ENCODE peak calls at places on chromosomes 5 and 9, in nine cellular contexts. Q is colonic mucosa, J is GM23338, R is omental fat pad, T is psoas muscle, G is body of pancreas, U is GM12864, I is brain microvascular endothelial cell, B is ovary. P is an unnamed sample.

GRCh38 chr5:115842089-115842881 is 550 bp downstream of the AP3S1 start:
- DNase-seq in G (no peak), B (no peak), U (peak; percentile 26), I (no peak), J (peak; percentile 75), T (no peak), R (no peak), Q (peak; percentile 32), P (no peak)

GRCh38 chr5:777756-778161 is 6.8 kb downstream of the ZDHHC11B start:
- DNase-seq in J (no peak), R (no peak), B (no peak), Q (no peak), T (peak; percentile 30), I (no peak), G (no peak), U (no peak), P (peak; percentile 56)

GRCh38 chr9:130639866-130640555 is 24.4 kb upstream of the PRDM12 start:
- DNase-seq in G (no peak), T (no peak), U (no peak), I (no peak), Q (no peak), J (no peak), B (no peak), R (no peak), P (no peak)

GRCh38 chr5:149581192-149581861 is at the start of gene ARHGEF37:
- DNase-seq in Q (peak; percentile 93), J (peak; percentile 71), G (peak; percentile 91), B (peak; percentile 89), T (peak; percentile 86), R (peak; percentile 57), I (no peak), U (no peak), P (peak; percentile 92)

GRCh38 chr9:136084191-136084944 is 10.7 kb downstream of the NACC2 start:
- DNase-seq in U (no peak), I (no peak), Q (no peak), R (no peak), J (no peak), G (no peak), T (no peak), B (no peak), P (no peak)

GRCh38 chr5:55440188-55440646 is 94.5 kb downstream of the PLPP1 start:
- DNase-seq in R (no peak), Q (no peak), G (no peak), B (no peak), U (no peak), T (no peak), I (peak; percentile 68), J (peak; percentile 43), P (no peak)

GRCh38 chr9:3434594-3434993 is 91.2 kb downstream of the RFX3 start:
- DNase-seq in T (no peak), U (no peak), J (no peak), G (no peak), I (no peak), R (no peak), B (no peak), Q (no peak), P (no peak)

GRCh38 chr9:33159760-33160127 is 7.4 kb downstream of the B4GALT1 start:
- DNase-seq in U (no peak), J (no peak), I (peak; percentile 91), B (no peak), Q (peak; percentile 54), G (no peak), R (no peak), T (peak; percentile 55), P (peak; percentile 66)

GRCh38 chr5:8576178-8576577 is 707.2 kb downstream of the MTRR start:
- DNase-seq in Q (no peak), R (no peak), J (peak; percentile 20), B (no peak), I (no peak), G (no peak), U (no peak), T (no peak), P (no peak)

GRCh38 chr9:92138157-92138959 is 23.1 kb upstream of the SPTLC1 start:
- DNase-seq in I (peak; percentile 43), G (peak; percentile 65), Q (peak; percentile 55), R (peak; percentile 57), B (peak; percentile 81), T (peak; percentile 74), U (no peak), J (peak; percentile 89), P (peak; percentile 66)

GRCh38 chr9:111730937-111731567 is 63.7 kb downstream of the SHOC1 start:
- DNase-seq in B (no peak), T (no peak), I (peak; percentile 40), J (no peak), R (no peak), Q (no peak), U (no peak), G (no peak), P (no peak)

GRCh38 chr5:1190915-1191314 is 10.5 kb upstream of the SLC6A19 start:
- DNase-seq in G (no peak), J (no peak), U (no peak), I (no peak), Q (no peak), B (no peak), R (no peak), T (no peak), P (no peak)

GRCh38 chr5:36070687-36071571 is 4.2 kb upstream of the UGT3A2 start:
- DNase-seq in Q (no peak), G (peak; percentile 26), R (no peak), I (no peak), J (no peak), T (no peak), U (no peak), B (no peak), P (no peak)

GRCh38 chr5:159883522-159883950 is 32.7 kb upstream of the ADRA1B start:
- DNase-seq in T (no peak), J (no peak), Q (no peak), G (no peak), U (no peak), B (no peak), R (no peak), I (peak; percentile 52), P (no peak)

GRCh38 chr9:73081979-73082657 is 69.5 kb upstream of the ANXA1 start:
- DNase-seq in G (no peak), I (peak; percentile 37), J (peak; percentile 84), Q (no peak), B (peak; percentile 36), R (no peak), U (no peak), T (no peak), P (no peak)

GRCh38 chr5:170273968-170274710 is 23.4 kb downstream of the LCP2 start:
- DNase-seq in Q (no peak), R (no peak), G (no peak), J (peak; percentile 84), B (no peak), T (no peak), I (no peak), U (no peak), P (no peak)

DNA sequence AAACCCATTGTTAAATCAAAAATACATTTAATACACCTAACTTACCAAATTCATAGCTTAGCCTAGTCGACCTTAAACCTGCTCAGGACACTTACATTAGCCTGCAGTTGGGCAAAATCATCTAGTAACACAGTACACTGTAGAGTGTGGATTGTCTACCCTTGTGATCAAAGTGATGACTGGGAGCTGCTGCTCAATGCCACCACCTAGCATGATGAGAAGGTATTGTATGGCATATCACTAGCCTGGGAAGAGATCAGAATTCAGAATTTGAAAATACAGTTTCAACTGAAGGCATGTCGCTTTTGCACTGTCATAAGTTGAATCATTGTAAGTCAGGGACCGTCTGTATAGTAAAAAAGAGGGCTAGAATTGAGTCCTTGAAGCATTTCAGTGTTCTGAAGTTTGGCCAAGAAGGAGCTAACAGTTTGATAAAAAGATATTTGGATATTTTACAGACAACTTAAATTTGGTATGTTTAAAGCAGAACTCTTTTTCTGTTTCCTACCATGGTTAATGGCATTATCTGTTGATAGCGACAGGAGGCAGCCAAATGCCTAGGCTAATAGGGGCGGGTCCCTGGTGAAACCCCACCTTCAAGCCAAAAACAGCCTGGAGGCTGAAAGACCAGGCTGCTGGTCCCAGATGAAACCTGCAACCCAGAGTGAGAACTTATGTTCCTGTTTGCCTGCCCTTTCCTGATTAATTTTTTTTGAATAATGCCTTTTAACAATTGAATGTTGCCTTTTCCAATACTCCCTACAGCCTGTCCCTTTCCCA is 23.0 kb downstream of the SMIM15 start:
- DNase-seq in B (no peak), J (peak; percentile 47), R (no peak), I (peak; percentile 14), Q (no peak), T (no peak), U (no peak), G (no peak), P (no peak)
- TF ChIP-seq CTCF in B (no peak), J (peak; percentile 32), R (no peak), I (peak; percentile 66), Q (peak; percentile 12), T (no peak), U (peak; percentile 29), G (no peak), P (no peak)

GRCh38 chr5:140801494-140801841 is 611 bp downstream of the PCDHA3 start:
- DNase-seq in I (no peak), Q (no peak), G (no peak), T (no peak), B (no peak), R (no peak), U (no peak), J (peak; percentile 58), P (no peak)
- TF ChIP-seq CTCF in I (peak; percentile 31), Q (no peak), G (peak; percentile 20), T (no peak), B (no peak), R (no peak), U (no peak), J (peak; percentile 65), P (peak; percentile 51)

DNA sequence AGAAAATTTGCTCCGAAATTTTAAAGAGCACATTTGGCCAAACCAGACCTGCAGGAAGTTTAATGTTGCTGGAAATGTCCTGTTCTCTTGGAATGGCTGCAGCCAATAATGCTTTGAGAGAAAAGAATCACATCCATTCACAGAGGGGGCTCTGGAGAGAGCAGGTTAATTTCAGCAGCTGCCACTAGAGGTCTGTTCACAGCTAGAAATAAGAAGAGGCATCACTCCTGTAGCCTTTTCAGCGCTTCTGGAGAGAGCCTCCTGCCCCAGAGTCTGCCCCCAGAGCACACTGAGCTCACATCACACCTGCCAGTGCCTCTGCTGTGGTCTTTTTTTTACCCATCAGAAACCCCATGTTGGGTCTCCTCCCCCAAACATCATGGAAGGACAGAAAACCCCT is 124.8 kb upstream of the RAD23B start:
- DNase-seq in G (no peak), R (no peak), B (no peak), J (peak; percentile 83), U (no peak), T (no peak), I (peak; percentile 52), Q (no peak), P (no peak)
- TF ChIP-seq CTCF in G (no peak), R (no peak), B (no peak), J (peak; percentile 73), U (peak; percentile 62), T (peak; percentile 33), I (peak; percentile 72), Q (no peak), P (peak; percentile 23)

DNA sequence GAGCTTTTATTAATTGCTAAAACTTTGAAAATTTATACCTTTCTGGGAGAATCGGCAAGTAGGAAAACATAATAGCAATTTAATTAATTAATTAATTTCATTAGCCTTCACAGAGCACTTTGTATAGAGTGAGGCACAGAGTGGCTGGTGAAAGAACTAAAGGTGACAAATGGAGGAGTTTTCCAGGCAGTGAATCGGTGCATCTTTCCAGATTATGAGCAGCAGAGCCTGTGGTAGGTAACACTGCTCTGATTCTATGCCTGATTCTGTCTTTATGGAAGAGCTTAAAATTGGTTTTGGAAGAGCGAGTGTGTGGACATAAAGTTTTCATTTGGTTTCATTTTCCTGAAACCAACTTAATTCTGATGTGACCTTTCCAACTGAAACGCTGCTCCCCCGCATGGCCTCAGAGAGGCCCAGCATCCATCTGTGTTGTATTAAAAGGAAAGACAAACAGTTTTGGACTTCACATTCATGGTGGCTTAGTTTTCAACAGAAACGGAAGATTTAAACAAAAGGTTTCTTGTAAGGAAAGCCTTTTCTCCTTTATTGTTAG is 188.9 kb upstream of the RPS23 start:
- DNase-seq in Q (no peak), J (peak; percentile 17), B (no peak), I (peak; percentile 56), G (no peak), U (no peak), T (peak; percentile 43), R (no peak), P (peak; percentile 61)
- TF ChIP-seq CTCF in Q (no peak), J (peak; percentile 32), B (no peak), I (peak; percentile 53), G (no peak), U (no peak), T (no peak), R (no peak), P (peak; percentile 31)

P was measured in right atrium auricular region.